ENCODE peak calls at places on chromosomes 6 and 20, in nine cellular contexts. A is IMR-90, N is HCT116, K is PC-3, L is SK-N-SH, Q is endodermal cell, M is mammary epithelial cell, I is fibroblast of lung, J is MM.1S. W is an unnamed sample. For H3K9me3, the result is how much of the 10 kb centered on the place peaks cover.

GRCh38 chr20:771741-772464 is 3.6 kb upstream of the SLC52A3 start:
- DNase-seq in A (no peak), N (no peak), K (no peak), L (no peak), Q (no peak), M (no peak), I (no peak), J (no peak), W (no peak)

GRCh38 chr6:161271343-161272019 is 2.4 kb downstream of the AGPAT4 start:
- DNase-seq in A (no peak), N (no peak), K (peak), L (no peak), Q (no peak), M (no peak), I (no peak), J (no peak), W (no peak)

GRCh38 chr20:571754-572331 is 28.3 kb upstream of the CSNK2A1 start:
- DNase-seq in A (no peak), N (no peak), K (peak), L (peak), Q (peak), M (no peak), I (peak), J (no peak), W (peak)

GRCh38 chr6:153511896-153512496 is 380.9 kb upstream of the RGS17 start:
- DNase-seq in A (peak), N (peak), K (peak), L (peak), Q (peak), M (peak), I (peak), J (peak), W (no peak)

GRCh38 chr20:3262566-3262965 is 23.6 kb upstream of the SLC4A11 start:
- DNase-seq in A (peak), N (no peak), K (no peak), L (no peak), Q (no peak), M (no peak), I (no peak), J (peak), W (peak)

GRCh38 chr6:34489229-34489805 is 23.4 kb downstream of the PACSIN1 start:
- DNase-seq in A (no peak), N (no peak), K (no peak), L (no peak), Q (no peak), M (no peak), I (no peak), J (no peak), W (peak)

GRCh38 chr6:118523216-118523615 is 24.9 kb upstream of the PLN start:
- DNase-seq in A (no peak), N (no peak), K (no peak), L (no peak), Q (no peak), M (no peak), I (no peak), J (no peak), W (no peak)

GRCh38 chr6:118584906-118585305 is 36.8 kb downstream of the PLN start:
- DNase-seq in A (no peak), N (no peak), K (no peak), L (no peak), Q (no peak), M (no peak), I (no peak), J (no peak), W (no peak)

GRCh38 chr6:112665114-112665513 is 318.0 kb downstream of the RFPL4B start:
- DNase-seq in A (peak), N (no peak), K (peak), L (no peak), Q (no peak), M (no peak), I (peak), J (no peak), W (peak)

GRCh38 chr20:5689451-5689850 is 60.8 kb upstream of the SHLD1 start:
- DNase-seq in A (no peak), N (no peak), K (no peak), L (no peak), Q (no peak), M (no peak), I (no peak), J (no peak), W (no peak)

GRCh38 chr6:165799736-165800135 is 136.7 kb upstream of the PDE10A start:
- DNase-seq in A (no peak), N (no peak), K (no peak), L (no peak), Q (no peak), M (no peak), I (no peak), J (no peak), W (no peak)

GRCh38 chr6:106149472-106150069 is 63.4 kb downstream of the PRDM1 start:
- DNase-seq in A (no peak), N (no peak), K (no peak), L (no peak), Q (no peak), M (no peak), I (no peak), J (peak), W (no peak)

GRCh38 chr20:47727170-47727880 is 58.0 kb downstream of the SULF2 start:
- DNase-seq in A (no peak), N (no peak), K (no peak), L (no peak), Q (no peak), M (no peak), I (no peak), J (peak), W (no peak)

GRCh38 chr20:46199198-46199597 is 81.1 kb downstream of the CD40 start:
- DNase-seq in A (no peak), N (no peak), K (no peak), L (no peak), Q (peak), M (no peak), I (no peak), J (no peak), W (no peak)

GRCh38 chr6:45584127-45584526 is 206.4 kb upstream of the SUPT3H start:
- DNase-seq in A (no peak), N (no peak), K (no peak), L (no peak), Q (no peak), M (no peak), I (no peak), J (no peak), W (no peak)

GRCh38 chr6:40247516-40248115 is 313.4 kb upstream of the MOCS1 start:
- DNase-seq in A (no peak), N (no peak), K (no peak), L (no peak), Q (no peak), M (no peak), I (no peak), J (no peak), W (no peak)

GRCh38 chr6:140105857-140106256 is 731.4 kb upstream of the CITED2 start:
- DNase-seq in A (no peak), N (peak), K (peak), L (peak), Q (peak), M (no peak), I (peak), J (no peak), W (no peak)

GRCh38 chr6:14305131-14305530 is 187.6 kb downstream of the CD83 start:
- DNase-seq in A (no peak), N (no peak), K (peak), L (no peak), Q (no peak), M (peak), I (no peak), J (no peak), W (no peak)

GRCh38 chr6:43271944-43272343 is 26.1 kb upstream of the SLC22A7 start:
- DNase-seq in A (no peak), N (no peak), K (no peak), L (no peak), Q (no peak), M (no peak), I (no peak), J (no peak), W (no peak)

GRCh38 chr6:43269273-43270007 is 26.2 kb downstream of the TTBK1 start:
- DNase-seq in A (no peak), N (no peak), K (no peak), L (no peak), Q (peak), M (no peak), I (no peak), J (no peak), W (no peak)

GRCh38 chr6:43268782-43269272 is 25.5 kb downstream of the TTBK1 start:
- DNase-seq in A (no peak), N (no peak), K (no peak), L (no peak), Q (no peak), M (no peak), I (no peak), J (no peak), W (no peak)

GRCh38 chr6:43273707-43274106 is 24.4 kb upstream of the SLC22A7 start:
- DNase-seq in A (no peak), N (no peak), K (no peak), L (no peak), Q (no peak), M (no peak), I (no peak), J (no peak), W (no peak)

GRCh38 chr6:43271103-43271815 is 26.8 kb upstream of the SLC22A7 start:
- DNase-seq in A (no peak), N (no peak), K (no peak), L (no peak), Q (no peak), M (no peak), I (no peak), J (no peak), W (no peak)
- H3K9me3 ChIP-seq in A (under half), N (under half), K (under half), L (under half), Q (under half), M (under half), I (under half), J (under half), W (under half)

GRCh38 chr6:107264357-107264831 is 149.1 kb upstream of the BEND3 start:
- DNase-seq in A (peak), N (no peak), K (peak), L (peak), Q (no peak), M (peak), I (peak), J (no peak), W (peak)
- H3K27ac ChIP-seq in A (no peak), N (no peak), K (no peak), L (no peak), Q (no peak), M (no peak), I (no peak), J (no peak), W (no peak)

GRCh38 chr6:7868926-7869325 is 41.7 kb downstream of the TXNDC5 start:
- DNase-seq in A (no peak), N (no peak), K (no peak), L (no peak), Q (no peak), M (no peak), I (no peak), J (no peak), W (no peak)

GRCh38 chr6:7866531-7866930 is 44.1 kb downstream of the TXNDC5 start:
- DNase-seq in A (no peak), N (no peak), K (no peak), L (no peak), Q (no peak), M (no peak), I (no peak), J (no peak), W (no peak)

GRCh38 chr6:7865811-7866210 is 44.8 kb downstream of the TXNDC5 start:
- DNase-seq in A (no peak), N (no peak), K (no peak), L (no peak), Q (no peak), M (no peak), I (no peak), J (no peak), W (no peak)
- H3K9ac ChIP-seq in A (no peak), N (no peak), K (no peak), L (no peak), Q (no peak), M (no peak), I (no peak), J (no peak), W (no peak)

DNA sequence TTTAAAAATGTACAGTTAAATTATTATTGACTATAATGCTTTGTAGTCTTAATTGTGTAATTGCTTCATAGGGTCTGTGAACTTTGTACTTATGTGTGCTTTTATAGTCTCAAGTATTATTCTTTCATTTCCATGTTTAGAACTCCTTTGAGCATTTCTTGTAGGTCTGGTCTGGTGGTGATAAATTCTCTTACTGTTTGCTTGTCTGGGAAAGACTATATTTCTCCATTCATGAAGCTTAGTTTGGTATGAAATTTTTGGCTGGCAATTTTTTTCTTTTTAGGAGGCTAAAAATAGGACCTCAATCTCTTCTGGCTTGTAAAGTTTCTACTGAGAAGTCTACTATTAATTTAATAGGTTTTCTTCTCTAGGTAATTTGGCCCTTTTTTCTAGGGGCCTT is 67.4 kb downstream of the CCDC170 start:
- DNase-seq in A (no peak), N (no peak), K (no peak), L (no peak), Q (no peak), M (no peak), I (no peak), J (no peak), W (no peak)
- H3K9me3 ChIP-seq in A (under half), N (under half), K (under half), L (under half), Q (under half), M (under half), I (under half), J (under half), W (under half)

DNA sequence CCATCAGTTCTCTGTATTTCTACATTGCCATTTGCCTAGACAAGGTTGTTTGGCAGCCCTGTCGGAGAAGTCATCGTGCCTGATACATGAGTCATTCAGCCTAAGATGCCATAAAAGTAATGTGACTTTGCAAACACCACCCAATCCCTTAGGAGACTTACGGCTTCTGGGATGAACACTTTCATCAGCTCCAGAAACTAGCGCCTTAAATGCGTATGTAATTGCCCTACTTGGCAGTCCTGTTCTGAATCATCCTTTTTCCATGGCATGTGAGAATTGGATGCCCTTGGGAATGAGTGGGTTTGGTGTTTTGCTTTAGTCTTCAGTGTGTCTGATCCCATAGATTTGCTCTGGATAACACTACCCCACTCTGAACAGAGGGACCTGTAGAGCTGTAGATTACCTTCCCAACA is 158.5 kb downstream of the SASH1 start:
- DNase-seq in A (peak), N (peak), K (peak), L (no peak), Q (no peak), M (peak), I (peak), J (no peak), W (peak)
- H3K27ac ChIP-seq in A (no peak), N (peak), K (peak), L (peak), Q (no peak), M (no peak), I (peak), J (no peak), W (peak)